ENCODE peak calls at places on chromosomes 3 and 15, in six cellular contexts. N is SK-N-SH, M is kidney, K is HCT116, R is neuronal stem cell, A is mammary epithelial cell. V is an unnamed sample. For H3K9me3, the result is how much of the 10 kb centered on the place peaks cover.

GRCh38 chr3:184583345-184584000 is 21.9 kb downstream of the EPHB3 start:
- DNase-seq in N (peak), M (no peak), K (no peak), R (no peak), A (no peak), V (no peak)

GRCh38 chr3:133995264-133995663 is 34.5 kb downstream of the SLCO2A1 start:
- DNase-seq in N (no peak), M (no peak), K (no peak), R (no peak), A (no peak), V (no peak)

GRCh38 chr3:14853280-14853956 is 34.7 kb downstream of the FGD5 start:
- DNase-seq in N (no peak), M (no peak), K (no peak), R (no peak), A (no peak), V (no peak)

GRCh38 chr15:75921732-75922703 is 18.3 kb downstream of the FBXO22 start:
- DNase-seq in N (no peak), M (no peak), K (peak), R (no peak), A (peak), V (no peak)

GRCh38 chr3:4827767-4828166 is 151.5 kb upstream of the BHLHE40 start:
- DNase-seq in N (no peak), M (no peak), K (no peak), R (no peak), A (no peak), V (no peak)

GRCh38 chr3:77247063-77247462 is 207.2 kb downstream of the ROBO2 start:
- DNase-seq in N (no peak), M (no peak), K (no peak), R (no peak), A (no peak), V (no peak)

GRCh38 chr3:180250172-180250571 is 213.4 kb upstream of the PEX5L start:
- DNase-seq in N (no peak), M (no peak), K (no peak), R (no peak), A (peak), V (no peak)

GRCh38 chr3:84440306-84440705 is 518.5 kb upstream of the CADM2 start:
- DNase-seq in N (no peak), M (no peak), K (no peak), R (no peak), A (no peak), V (no peak)

GRCh38 chr3:40752492-40752891 is 227.7 kb downstream of the ZNF621 start:
- DNase-seq in N (no peak), M (no peak), K (no peak), R (no peak), A (no peak), V (no peak)

GRCh38 chr15:40217166-40217785 is 21.6 kb upstream of the PAK6 start:
- DNase-seq in N (peak), M (no peak), K (peak), R (peak), A (peak), V (peak)

GRCh38 chr3:162262145-162262544 is 765.5 kb downstream of the OTOL1 start:
- DNase-seq in N (no peak), M (no peak), K (no peak), R (no peak), A (no peak), V (no peak)

GRCh38 chr15:41231536-41231935 is 468 bp downstream of the CHP1 start:
- DNase-seq in N (no peak), M (no peak), K (no peak), R (no peak), A (no peak), V (no peak)

GRCh38 chr3:188916934-188917391 is 254.8 kb upstream of the TPRG1 start:
- DNase-seq in N (no peak), M (no peak), K (no peak), R (no peak), A (no peak), V (no peak)

DNA sequence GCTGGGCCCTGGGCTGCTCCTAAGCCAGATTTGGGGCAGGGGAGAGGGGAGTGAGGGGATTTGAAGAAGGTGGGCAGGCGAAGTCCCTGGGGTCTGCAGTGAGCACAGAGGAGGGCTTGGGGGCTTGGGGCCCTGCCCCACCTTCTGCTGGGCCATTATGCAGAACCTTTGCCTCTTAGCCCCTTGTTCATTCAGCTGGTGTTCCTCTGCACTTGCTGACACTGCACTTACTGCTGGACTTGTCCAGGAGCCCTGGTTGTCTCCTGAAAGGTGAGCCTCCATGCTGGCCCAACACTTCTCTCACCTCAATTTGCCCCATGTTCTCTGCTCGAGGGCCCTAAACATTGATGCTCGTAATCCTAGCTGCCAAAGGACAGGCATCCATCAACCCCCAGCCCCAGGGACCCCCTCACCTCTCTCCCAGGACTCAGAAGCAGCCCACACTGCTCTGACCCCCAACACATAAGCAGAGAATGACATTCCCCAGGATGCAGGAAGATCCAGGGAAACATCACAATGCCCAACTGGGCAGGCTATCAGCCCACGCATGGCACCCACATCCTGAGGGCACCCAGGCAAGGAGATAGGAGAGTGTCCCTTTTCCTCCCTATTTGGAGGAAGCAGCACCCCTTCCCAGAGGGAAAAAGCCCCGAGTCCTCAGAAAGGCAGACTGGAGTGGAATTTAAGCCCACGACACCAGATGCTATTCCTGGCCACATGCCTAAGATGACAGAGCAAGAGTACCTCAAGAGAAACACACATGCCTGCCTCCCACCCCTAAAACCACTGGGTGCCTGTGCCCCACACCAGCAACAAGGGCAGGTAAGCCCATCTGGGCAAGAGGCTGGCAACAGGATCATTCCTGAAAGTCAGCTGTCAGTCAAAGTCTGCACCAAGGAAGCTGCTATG is 76.8 kb downstream of the ADCY5 start:
- DNase-seq in N (no peak), M (peak), K (no peak), R (no peak), A (no peak), V (no peak)
- H3K9ac ChIP-seq in N (no peak), M (no peak), K (no peak), R (peak), A (no peak), V (no peak)

DNA sequence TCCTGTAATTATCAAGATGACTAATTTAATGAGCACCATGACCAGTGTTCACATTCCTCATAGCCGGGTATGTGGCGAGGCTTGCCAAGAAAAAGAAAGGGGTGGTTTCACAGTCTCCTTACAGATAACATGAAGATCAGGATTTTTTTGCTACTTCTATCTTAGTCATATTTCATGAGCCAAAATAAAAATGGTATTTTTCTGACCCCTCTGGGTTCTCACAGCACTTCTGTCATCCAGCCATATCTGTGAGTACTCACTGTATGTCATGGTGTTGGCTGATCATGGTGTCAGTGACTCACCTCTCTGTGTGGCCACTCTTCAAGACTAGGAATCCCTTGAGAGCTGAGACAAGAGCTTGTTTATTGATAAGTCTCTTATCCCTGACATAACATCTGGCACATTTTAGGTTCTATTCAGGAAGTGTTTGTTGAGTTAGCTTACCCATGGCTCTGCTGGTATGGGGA is 130.5 kb upstream of the LMCD1 start:
- DNase-seq in N (no peak), M (peak), K (no peak), R (no peak), A (peak), V (no peak)
- H3K9me3 ChIP-seq in N (under half), M (under half), K (under half), R (under half), A (under half), V (under half)

GRCh38 chr15:73143763-73144155 is 91.5 kb downstream of the NEO1 start:
- DNase-seq in N (no peak), M (no peak), K (no peak), R (no peak), A (no peak), V (no peak)
- H3K9ac ChIP-seq in N (no peak), M (no peak), K (no peak), R (no peak), A (no peak), V (no peak)

GRCh38 chr3:129911261-129911861 is 17.9 kb upstream of the TMCC1 start:
- DNase-seq in N (no peak), M (no peak), K (no peak), R (no peak), A (no peak), V (no peak)

GRCh38 chr3:129913618-129914017 is 20.1 kb upstream of the TMCC1 start:
- DNase-seq in N (no peak), M (no peak), K (no peak), R (no peak), A (no peak), V (no peak)

DNA sequence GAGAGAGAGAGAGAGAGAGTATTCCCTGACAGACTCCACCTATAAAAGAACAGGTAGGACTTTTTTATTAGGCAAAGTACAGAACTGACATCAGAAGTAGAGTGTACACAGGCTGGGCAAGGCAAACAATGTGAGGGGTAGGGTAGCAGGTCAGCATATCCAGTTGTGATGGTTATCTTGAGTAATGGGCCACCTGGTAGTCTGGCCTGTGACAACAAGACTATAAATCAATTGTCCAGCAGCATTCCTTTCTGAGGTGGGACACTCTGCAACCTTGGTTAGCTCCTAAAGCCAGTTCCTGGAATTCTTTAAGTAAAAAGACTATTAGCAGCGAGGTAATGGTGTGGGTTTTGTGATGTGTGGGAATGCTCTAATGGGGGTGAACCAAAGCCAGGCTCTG is 14.9 kb upstream of the TMCC1 start:
- DNase-seq in N (no peak), M (no peak), K (no peak), R (no peak), A (no peak), V (no peak)
- H3K9me3 ChIP-seq in N (under half), M (under half), K (under half), R (under half), A (under half), V (under half)

GRCh38 chr3:87088984-87089841 is 98.3 kb upstream of the VGLL3 start:
- DNase-seq in N (peak), M (peak), K (no peak), R (no peak), A (peak), V (no peak)
- H3K9ac ChIP-seq in N (no peak), M (peak), K (no peak), R (no peak), A (peak), V (no peak)

DNA sequence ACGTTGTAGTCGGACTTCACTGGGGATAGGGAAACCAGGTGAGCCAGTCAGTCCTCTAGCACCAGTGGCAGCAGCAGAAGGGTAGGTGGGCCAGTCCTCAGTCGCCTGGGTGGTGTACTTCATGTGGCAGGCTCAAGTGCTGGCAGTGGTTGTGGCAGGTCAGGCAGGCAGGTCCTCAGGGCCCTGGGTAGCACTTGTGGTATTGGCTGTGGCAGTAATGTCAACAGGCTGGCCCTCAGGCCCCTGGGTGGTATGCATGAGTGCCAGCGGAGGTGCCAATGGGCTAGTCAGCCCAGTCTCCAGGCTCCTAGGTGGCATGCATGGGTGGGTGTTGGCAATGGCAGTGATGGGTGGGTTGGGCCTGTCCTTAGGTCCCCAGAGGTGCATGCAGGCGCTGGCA is 40.6 kb downstream of the FAIM start:
- DNase-seq in N (no peak), M (no peak), K (no peak), R (no peak), A (no peak), V (no peak)
- H3K9me3 ChIP-seq in N (under half), M (under half), K (under half), R (under half), A (under half), V (under half)

GRCh38 chr3:181610083-181610972 is 101.4 kb upstream of the SOX2 start:
- DNase-seq in N (no peak), M (no peak), K (no peak), R (peak), A (no peak), V (peak)
- H3K9ac ChIP-seq in N (no peak), M (no peak), K (no peak), R (no peak), A (no peak), V (no peak)

DNA sequence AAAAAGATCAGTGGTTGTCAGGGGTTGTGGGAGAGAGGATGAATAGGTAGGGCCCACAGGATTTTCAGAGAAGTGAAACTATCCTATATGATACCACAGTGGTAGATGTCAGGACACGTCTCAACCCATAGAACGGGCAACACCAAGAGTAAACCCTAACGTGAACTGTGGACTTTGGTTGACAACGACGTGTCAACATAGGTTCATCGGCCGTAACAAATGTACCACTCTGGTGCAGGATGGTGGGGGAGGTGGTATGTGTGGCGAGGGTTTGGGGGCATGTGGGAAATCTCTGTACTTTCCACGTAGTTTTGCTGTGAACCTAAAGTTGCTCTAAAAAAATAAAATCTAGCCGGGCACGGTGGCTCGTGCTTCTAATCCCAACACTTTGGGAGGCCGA is 13.0 kb upstream of the PIGZ start:
- DNase-seq in N (no peak), M (no peak), K (no peak), R (no peak), A (no peak), V (no peak)
- H3K9me3 ChIP-seq in N (under half), M (under half), K (under half), R (under half), A (under half), V (under half)

V was measured in NT2/D1.